ENCODE peak calls at places on chromosomes 12 and 14, in ten cellular contexts. I is activated T-cell treated with anti-CD3 and anti-CD28 coated beads for 24 hours; M is CD8-positive, alpha-beta T cell; Z is effector memory CD4-positive, alpha-beta T cell; G is upper lobe of right lung; A is neuronal stem cell; W is T-helper 1 cell; J is iPS-NIHi11; Y is activated CD4-positive, alpha-beta T cell treated with anti-CD3 and anti-CD28 coated beads, Interleukin-2, amount 10 ng/mL, durations not matched to agents 7 days and 5 days; B is cardiac muscle cell. C is an unnamed sample.

GRCh38 chr14:23079716-23080115 is 15.2 kb downstream of the ACIN1 start:
- DNase-seq in I (no peak), M (no peak), Z (no peak), G (no peak), A (no peak), W (no peak), J (no peak), Y (no peak), B (no peak), C (no peak)

GRCh38 chr14:55416866-55417265 is 5.2 kb upstream of the ATG14 start:
- DNase-seq in I (no peak), M (no peak), Z (no peak), G (no peak), A (peak), W (no peak), J (peak), Y (peak), B (peak), C (no peak)

GRCh38 chr14:74444866-74445265 is 18.9 kb upstream of the SYNDIG1L start:
- DNase-seq in I (no peak), M (no peak), Z (no peak), G (no peak), A (no peak), W (no peak), J (no peak), Y (no peak), B (peak), C (peak)

GRCh38 chr12:113464852-113465719 is 6.6 kb downstream of the LHX5 start:
- DNase-seq in I (no peak), M (no peak), Z (no peak), G (peak), A (peak), W (no peak), J (no peak), Y (no peak), B (peak), C (no peak)

GRCh38 chr12:130029151-130029550 is 125.3 kb upstream of the TMEM132D start:
- DNase-seq in I (no peak), M (no peak), Z (no peak), G (no peak), A (no peak), W (no peak), J (no peak), Y (no peak), B (no peak), C (no peak)

GRCh38 chr14:55926007-55926406 is 192.2 kb upstream of the PELI2 start:
- DNase-seq in I (no peak), M (no peak), Z (no peak), G (no peak), A (no peak), W (no peak), J (no peak), Y (no peak), B (no peak), C (no peak)

GRCh38 chr12:120475643-120476042 is 6.1 kb upstream of the SRSF9 start:
- DNase-seq in I (no peak), M (no peak), Z (no peak), G (no peak), A (no peak), W (no peak), J (no peak), Y (no peak), B (no peak), C (no peak)

GRCh38 chr14:99768381-99768780 is 24.8 kb upstream of the EML1 start:
- DNase-seq in I (no peak), M (no peak), Z (no peak), G (no peak), A (no peak), W (no peak), J (no peak), Y (no peak), B (peak), C (peak)

GRCh38 chr12:105256921-105257320 is 20.9 kb upstream of the APPL2 start:
- DNase-seq in I (no peak), M (no peak), Z (no peak), G (no peak), A (no peak), W (no peak), J (no peak), Y (no peak), B (no peak), C (no peak)

GRCh38 chr12:89636054-89636775 is 72.4 kb downstream of the ATP2B1 start:
- DNase-seq in I (no peak), M (no peak), Z (no peak), G (no peak), A (no peak), W (no peak), J (no peak), Y (no peak), B (no peak), C (no peak)

GRCh38 chr14:42222924-42223471 is 616.3 kb downstream of the LRFN5 start:
- DNase-seq in I (no peak), M (no peak), Z (no peak), G (no peak), A (no peak), W (no peak), J (no peak), Y (no peak), B (peak), C (no peak)

GRCh38 chr12:117408161-117408791 is 46.9 kb upstream of the NOS1 start:
- DNase-seq in I (no peak), M (no peak), Z (no peak), G (peak), A (no peak), W (no peak), J (peak), Y (no peak), B (peak), C (peak)

GRCh38 chr12:18246057-18246456 is 15.3 kb upstream of the PIK3C2G start:
- DNase-seq in I (no peak), M (no peak), Z (no peak), G (no peak), A (no peak), W (no peak), J (no peak), Y (no peak), B (no peak), C (no peak)

GRCh38 chr12:27293463-27293862 is 39.2 kb upstream of the BMAL2 start:
- DNase-seq in I (no peak), M (no peak), Z (no peak), G (no peak), A (no peak), W (no peak), J (no peak), Y (no peak), B (no peak), C (no peak)

GRCh38 chr14:61177279-61178225 is 103.6 kb downstream of the TMEM30B start:
- DNase-seq in I (no peak), M (no peak), Z (no peak), G (no peak), A (no peak), W (no peak), J (no peak), Y (no peak), B (no peak), C (no peak)

GRCh38 chr12:12684375-12685106 is 11.4 kb downstream of the GPR19 start:
- DNase-seq in I (no peak), M (no peak), Z (no peak), G (no peak), A (peak), W (no peak), J (peak), Y (peak), B (peak), C (no peak)

GRCh38 chr12:24664151-24664550 is 284.8 kb downstream of the BCAT1 start:
- DNase-seq in I (no peak), M (no peak), Z (no peak), G (no peak), A (no peak), W (no peak), J (no peak), Y (no peak), B (no peak), C (no peak)

GRCh38 chr12:105280966-105281693 is 45.2 kb upstream of the APPL2 start:
- DNase-seq in I (no peak), M (no peak), Z (no peak), G (no peak), A (no peak), W (no peak), J (no peak), Y (no peak), B (no peak), C (no peak)

GRCh38 chr12:103742349-103742784 is 98.7 kb downstream of the NT5DC3 start:
- DNase-seq in I (no peak), M (no peak), Z (no peak), G (no peak), A (no peak), W (no peak), J (no peak), Y (no peak), B (no peak), C (no peak)

GRCh38 chr12:109029411-109029810 is 8.5 kb upstream of the SVOP start:
- DNase-seq in I (no peak), M (no peak), Z (no peak), G (no peak), A (no peak), W (no peak), J (no peak), Y (no peak), B (no peak), C (no peak)

GRCh38 chr12:69987453-69988102 is 162.6 kb downstream of the MYRFL start:
- DNase-seq in I (no peak), M (no peak), Z (no peak), G (no peak), A (no peak), W (no peak), J (no peak), Y (no peak), B (peak), C (no peak)

GRCh38 chr14:71432334-71432733 is 499.9 kb upstream of the RGS6 start:
- DNase-seq in I (no peak), M (no peak), Z (no peak), G (no peak), A (no peak), W (no peak), J (no peak), Y (no peak), B (no peak), C (no peak)

GRCh38 chr12:111107392-111108178 is 187.2 kb upstream of the MYL2 start:
- DNase-seq in I (no peak), M (no peak), Z (no peak), G (no peak), A (no peak), W (no peak), J (no peak), Y (no peak), B (no peak), C (no peak)

GRCh38 chr14:67444395-67444794 is 32.4 kb upstream of the PLEK2 start:
- DNase-seq in I (no peak), M (no peak), Z (no peak), G (no peak), A (no peak), W (no peak), J (peak), Y (no peak), B (no peak), C (no peak)

GRCh38 chr14:49942090-49942489 is 49.2 kb downstream of the ARF6 start:
- DNase-seq in I (no peak), M (no peak), Z (no peak), G (no peak), A (no peak), W (no peak), J (no peak), Y (no peak), B (no peak), C (no peak)

GRCh38 chr14:104743461-104744380 is 9.2 kb upstream of the SIVA1 start:
- DNase-seq in I (no peak), M (no peak), Z (no peak), G (no peak), A (no peak), W (no peak), J (no peak), Y (no peak), B (no peak), C (no peak)

GRCh38 chr14:104739026-104739425 is 13.9 kb upstream of the SIVA1 start:
- DNase-seq in I (no peak), M (no peak), Z (no peak), G (no peak), A (no peak), W (no peak), J (no peak), Y (no peak), B (no peak), C (no peak)

GRCh38 chr12:12467222-12467621 is 95.4 kb downstream of the DUSP16 start:
- DNase-seq in I (no peak), M (no peak), Z (peak), G (no peak), A (no peak), W (peak), J (no peak), Y (no peak), B (no peak), C (no peak)

GRCh38 chr12:52313926-52314325 is 7.3 kb downstream of the KRT83 start:
- DNase-seq in I (no peak), M (no peak), Z (no peak), G (no peak), A (no peak), W (no peak), J (no peak), Y (no peak), B (no peak), C (peak)

GRCh38 chr12:39867631-39868030 is 238.2 kb downstream of the SLC2A13 start:
- DNase-seq in I (no peak), M (no peak), Z (no peak), G (no peak), A (no peak), W (no peak), J (no peak), Y (no peak), B (no peak), C (no peak)

GRCh38 chr14:88995437-88996198 is 171.2 kb downstream of the TTC8 start:
- DNase-seq in I (no peak), M (no peak), Z (no peak), G (no peak), A (no peak), W (no peak), J (no peak), Y (no peak), B (no peak), C (no peak)

GRCh38 chr12:48390026-48390425 is 39.3 kb upstream of the ZNF641 start:
- DNase-seq in I (no peak), M (no peak), Z (no peak), G (no peak), A (no peak), W (no peak), J (no peak), Y (no peak), B (no peak), C (no peak)

GRCh38 chr14:74922752-74923401 is at the start of gene RPS6KL1:
- DNase-seq in I (peak), M (peak), Z (peak), G (peak), A (peak), W (peak), J (peak), Y (peak), B (peak), C (no peak)

GRCh38 chr14:68548194-68549056 is 244.4 kb downstream of the ZFP36L1 start:
- DNase-seq in I (no peak), M (no peak), Z (no peak), G (peak), A (peak), W (no peak), J (peak), Y (no peak), B (peak), C (no peak)